ENCODE peak calls at places on chromosome 1, in nine cellular contexts. R is neural progenitor cell; Z is suprapubic skin; T is uterus; F is brain microvascular endothelial cell; E is CD8-positive, alpha-beta memory T cell; M is GM06990; N is gastrocnemius medialis; P is thoracic aorta. B is an unnamed sample.

GRCh38 chr1:172041689-172042088 is 200.4 kb downstream of the DNM3 start:
- DNase-seq in Z (no peak), E (no peak), F (no peak), T (no peak), P (no peak), R (no peak), M (no peak), N (no peak), B (peak; percentile 16)

GRCh38 chr1:61640531-61641125 is 84.3 kb downstream of the TM2D1 start:
- DNase-seq in Z (no peak), R (no peak), F (no peak), M (no peak), N (peak; percentile 24), T (peak; percentile 62), E (no peak), P (no peak), B (no peak)

GRCh38 chr1:218945050-218945449 is 228.6 kb upstream of the LYPLAL1 start:
- DNase-seq in E (no peak), R (no peak), T (no peak), M (no peak), N (no peak), P (no peak), Z (no peak), F (peak; percentile 27), B (peak; percentile 92)

GRCh38 chr1:158830904-158831507 is at the start of gene MNDA:
- DNase-seq in T (no peak), N (no peak), P (no peak), R (no peak), E (no peak), F (no peak), M (peak; percentile 67), Z (no peak), B (no peak)

GRCh38 chr1:110088739-110089316 is 18.4 kb upstream of the ALX3 start:
- DNase-seq in F (no peak), Z (no peak), E (no peak), M (no peak), N (no peak), T (no peak), R (no peak), P (no peak), B (no peak)

GRCh38 chr1:83026745-83027144 is 972.2 kb downstream of the TTLL7 start:
- DNase-seq in F (no peak), N (no peak), E (no peak), Z (no peak), M (no peak), P (no peak), T (no peak), R (no peak), B (no peak)

GRCh38 chr1:109923131-109923945 is 12.7 kb downstream of the CSF1 start:
- DNase-seq in F (no peak), M (no peak), Z (no peak), N (no peak), E (no peak), P (no peak), R (peak; percentile 63), T (no peak), B (no peak)

GRCh38 chr1:234478152-234478480 is 863 bp downstream of the TARBP1 start:
- DNase-seq in P (no peak), F (no peak), M (peak; percentile 83), N (peak; percentile 60), Z (no peak), T (no peak), R (peak; percentile 78), E (peak; percentile 80), B (peak; percentile 56)

GRCh38 chr1:93766451-93766850 is 84.8 kb upstream of the BCAR3 start:
- DNase-seq in P (no peak), F (no peak), R (peak; percentile 67), N (no peak), Z (no peak), T (no peak), E (no peak), M (no peak), B (no peak)

GRCh38 chr1:223045164-223045957 is 97.7 kb downstream of the TLR5 start:
- DNase-seq in E (no peak), M (no peak), Z (no peak), F (no peak), P (no peak), R (no peak), T (no peak), N (no peak), B (no peak)

GRCh38 chr1:150574260-150575071 is 4.9 kb downstream of the MCL1 start:
- DNase-seq in N (no peak), Z (no peak), F (no peak), P (no peak), M (no peak), R (no peak), T (no peak), E (no peak), B (no peak)

GRCh38 chr1:203216274-203217138 is 13.0 kb downstream of the CHIT1 start:
- DNase-seq in Z (no peak), M (peak; percentile 25), F (peak; percentile 45), P (no peak), R (peak; percentile 85), N (peak; percentile 58), T (peak; percentile 64), E (peak; percentile 54), B (peak; percentile 66)

GRCh38 chr1:23632479-23633160 is 59.0 kb upstream of the RPL11 start:
- DNase-seq in P (no peak), F (no peak), N (no peak), Z (no peak), E (no peak), M (no peak), T (no peak), R (no peak), B (no peak)

GRCh38 chr1:198234511-198235251 is 77.9 kb downstream of the NEK7 start:
- DNase-seq in R (peak; percentile 11), P (no peak), M (no peak), E (no peak), F (peak; percentile 35), Z (no peak), N (no peak), T (no peak), B (peak; percentile 35)
- H3K36me3 ChIP-seq in R (no peaks in the 10 kb centered on the region), P (no peaks in the 10 kb centered on the region), M (no peaks in the 10 kb centered on the region), E (no peaks in the 10 kb centered on the region), F (peaks cover 11% of the 10 kb centered on the region), Z (peaks cover 12% of the 10 kb centered on the region), N (no peaks in the 10 kb centered on the region), T (no peaks in the 10 kb centered on the region), B (no peaks in the 10 kb centered on the region)

DNA sequence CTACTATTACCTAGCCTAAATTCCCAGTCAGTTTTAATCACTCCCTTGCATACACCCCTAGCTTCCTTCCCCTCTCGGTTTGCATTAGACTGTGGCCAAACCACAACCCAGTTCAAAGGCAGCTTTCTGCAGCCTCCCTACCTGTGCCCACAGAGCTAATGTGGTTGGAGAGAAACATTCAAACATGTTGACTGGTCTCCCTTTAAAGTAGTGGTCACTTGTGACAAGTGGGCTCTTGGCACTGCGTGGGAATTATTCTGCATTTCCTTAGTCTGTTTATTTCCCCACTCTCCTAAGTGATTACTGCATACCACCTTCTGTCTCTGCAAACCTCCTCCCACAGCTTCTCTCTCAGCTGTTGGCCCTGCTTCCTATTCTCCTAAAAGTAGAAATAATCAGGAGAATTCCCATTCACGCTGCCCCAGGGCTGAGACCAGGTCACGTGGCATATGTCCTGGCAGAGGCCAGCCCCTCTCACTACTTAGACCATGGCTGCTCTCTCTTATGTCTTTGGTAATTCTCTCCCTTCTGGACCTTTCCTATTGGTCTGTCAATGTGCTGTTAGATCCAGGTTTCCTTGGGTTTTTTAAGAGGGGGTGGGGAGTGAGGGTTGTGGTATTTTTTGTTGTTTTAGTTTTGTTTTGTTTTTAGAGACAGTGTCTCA is 38.5 kb upstream of the CD101 start:
- DNase-seq in F (no peak), R (no peak), M (no peak), N (no peak), P (no peak), Z (no peak), T (no peak), E (no peak), B (no peak)
- H3K36me3 ChIP-seq in F (no peaks in the 10 kb centered on the region), R (no peaks in the 10 kb centered on the region), M (no peaks in the 10 kb centered on the region), N (no peaks in the 10 kb centered on the region), P (no peaks in the 10 kb centered on the region), Z (peaks cover 46% of the 10 kb centered on the region), T (no peaks in the 10 kb centered on the region), E (no peaks in the 10 kb centered on the region), B (peaks cover 30% of the 10 kb centered on the region)

GRCh38 chr1:8352886-8353285 is 35.0 kb downstream of the SLC45A1 start:
- DNase-seq in M (no peak), Z (no peak), E (no peak), N (no peak), P (no peak), T (peak; percentile 20), F (no peak), R (no peak), B (no peak)

GRCh38 chr1:8351693-8352470 is 34.0 kb downstream of the SLC45A1 start:
- DNase-seq in F (no peak), Z (peak; percentile 68), T (peak; percentile 35), R (peak; percentile 81), N (peak; percentile 40), M (no peak), E (no peak), P (no peak), B (peak; percentile 78)

GRCh38 chr1:8354038-8354437 is 36.1 kb downstream of the SLC45A1 start:
- DNase-seq in Z (no peak), T (no peak), M (no peak), E (no peak), N (no peak), P (no peak), F (no peak), R (no peak), B (no peak)

GRCh38 chr1:8352471-8352845 is 34.5 kb downstream of the SLC45A1 start:
- DNase-seq in N (no peak), Z (no peak), E (no peak), F (no peak), M (no peak), P (no peak), R (no peak), T (peak; percentile 14), B (no peak)

GRCh38 chr1:8353386-8353785 is 35.5 kb downstream of the SLC45A1 start:
- DNase-seq in P (no peak), N (no peak), Z (no peak), R (no peak), M (no peak), F (no peak), T (peak; percentile 33), E (no peak), B (no peak)
- H3K36me3 ChIP-seq in P (peaks cover 44% of the 10 kb centered on the region), N (peaks cover 7% of the 10 kb centered on the region), Z (peaks cover 58% of the 10 kb centered on the region), R (no peaks in the 10 kb centered on the region), M (peaks cover 17% of the 10 kb centered on the region), F (peaks cover 51% of the 10 kb centered on the region), T (no peaks in the 10 kb centered on the region), E (peaks cover 37% of the 10 kb centered on the region), B (peaks cover 17% of the 10 kb centered on the region)

GRCh38 chr1:11130406-11130805 is 30.7 kb upstream of the EXOSC10 start:
- DNase-seq in P (no peak), T (no peak), Z (no peak), N (no peak), M (no peak), E (no peak), F (no peak), R (no peak), B (no peak)

GRCh38 chr1:11138952-11139351 is 39.3 kb upstream of the EXOSC10 start:
- DNase-seq in F (peak; percentile 11), P (no peak), T (no peak), R (no peak), N (no peak), M (no peak), E (no peak), Z (no peak), B (peak; percentile 69)

GRCh38 chr1:11131816-11132215 is 32.1 kb upstream of the EXOSC10 start:
- DNase-seq in E (no peak), P (no peak), N (no peak), R (no peak), M (no peak), Z (no peak), T (no peak), F (no peak), B (no peak)

GRCh38 chr1:11132571-11133293 is 33.1 kb upstream of the EXOSC10 start:
- DNase-seq in F (no peak), R (peak; percentile 2), T (no peak), M (no peak), P (no peak), Z (no peak), N (no peak), E (no peak), B (no peak)

GRCh38 chr1:11134352-11135266 is 34.9 kb upstream of the EXOSC10 start:
- DNase-seq in T (no peak), R (no peak), F (peak; percentile 14), P (no peak), M (no peak), N (peak; percentile 17), E (no peak), Z (no peak), B (peak; percentile 86)
- H3K36me3 ChIP-seq in T (no peaks in the 10 kb centered on the region), R (no peaks in the 10 kb centered on the region), F (peaks cover 51% of the 10 kb centered on the region), P (peaks cover 52% of the 10 kb centered on the region), M (peaks cover 30% of the 10 kb centered on the region), N (no peaks in the 10 kb centered on the region), E (peaks cover 70% of the 10 kb centered on the region), Z (peaks cover 86% of the 10 kb centered on the region), B (peaks cover 15% of the 10 kb centered on the region)